ENCODE peak calls at places on chromosome 18, in five cellular contexts. R, Z, K, D and H are unnamed samples.

GRCh38 chr18:47260138-47260923 is 8.9 kb upstream of the SKOR2 start:
- DNase-seq in K (peak), D (no peak), R (no peak), Z (peak), H (no peak)

GRCh38 chr18:78156466-78156865 is 823.2 kb upstream of the SALL3 start:
- DNase-seq in Z (no peak), D (no peak), K (no peak), R (no peak), H (no peak)

GRCh38 chr18:61896767-61897166 is 4.0 kb upstream of the RNF152 start:
- DNase-seq in K (peak), Z (no peak), D (no peak), R (no peak), H (peak)

GRCh38 chr18:13587937-13588336 is 138.4 kb downstream of the FAM210A start:
- DNase-seq in K (no peak), Z (no peak), D (no peak), R (no peak), H (no peak)

GRCh38 chr18:44579028-44579692 is 101.5 kb upstream of the SETBP1 start:
- DNase-seq in R (no peak), K (no peak), Z (no peak), D (no peak), H (peak)

GRCh38 chr18:79927597-79928562 is 23.6 kb downstream of the SLC66A2 start:
- DNase-seq in D (no peak), K (peak), Z (no peak), R (no peak), H (peak)

GRCh38 chr18:286515-287310 is 18.9 kb upstream of the THOC1 start:
- DNase-seq in R (no peak), K (no peak), Z (no peak), D (no peak), H (no peak)

GRCh38 chr18:62566199-62566598 is 43.4 kb downstream of the ZCCHC2 start:
- DNase-seq in R (no peak), D (no peak), K (peak), Z (no peak), H (no peak)

GRCh38 chr18:31723998-31724711 is 36.5 kb downstream of the SLC25A52 start:
- DNase-seq in Z (peak), K (peak), D (no peak), R (no peak), H (peak)

GRCh38 chr18:25042641-25043051 is 309.3 kb downstream of the ZNF521 start:
- DNase-seq in D (no peak), Z (no peak), R (no peak), K (peak), H (no peak)

GRCh38 chr18:47915930-47916329 is 14.5 kb downstream of the SMAD2 start:
- DNase-seq in Z (no peak), K (no peak), R (no peak), D (no peak), H (no peak)

GRCh38 chr18:26309283-26309682 is 83.0 kb downstream of the TAF4B start:
- DNase-seq in K (no peak), R (no peak), Z (no peak), D (no peak), H (no peak)

GRCh38 chr18:23635283-23636040 is 27.2 kb downstream of the ANKRD29 start:
- DNase-seq in D (no peak), Z (no peak), R (no peak), K (no peak), H (no peak)

GRCh38 chr18:3015203-3015590 is 2.3 kb upstream of the LPIN2 start:
- DNase-seq in R (no peak), Z (no peak), D (no peak), K (no peak), H (peak)

GRCh38 chr18:5461056-5461455 is 82.7 kb downstream of the EPB41L3 start:
- DNase-seq in R (no peak), D (no peak), Z (no peak), K (no peak), H (no peak)

GRCh38 chr18:33839452-33840225 is 261.6 kb downstream of the ASXL3 start:
- DNase-seq in Z (no peak), D (no peak), R (no peak), K (no peak), H (no peak)

GRCh38 chr18:66495844-66496243 is 108.0 kb downstream of the CDH19 start:
- DNase-seq in R (no peak), D (no peak), K (peak), Z (peak), H (no peak)

GRCh38 chr18:61735564-61736102 is 157.2 kb downstream of the RNF152 start:
- DNase-seq in Z (no peak), R (no peak), K (no peak), D (no peak), H (no peak)

GRCh38 chr18:28068208-28068607 is 108.7 kb downstream of the CDH2 start:
- DNase-seq in D (no peak), Z (no peak), R (no peak), K (no peak), H (no peak)

GRCh38 chr18:55402731-55403405 is 185.1 kb downstream of the TCF4 start:
- DNase-seq in K (peak), R (no peak), D (no peak), Z (no peak), H (no peak)